ENCODE peak calls at places on chromosomes 4 and X, in nine cellular contexts. M is HFF-Myc, Y is lung, D is upper lobe of right lung, N is neural progenitor cell, U is glutamatergic neuron, B is BJ, V is GM20000, O is heart right ventricle. K is an unnamed sample.

GRCh38 chrX:128781506-128781905 is 729.3 kb upstream of the ACTRT1 start:
- DNase-seq in M (no peak), Y (no peak), D (no peak), N (peak), U (peak), B (no peak), V (no peak), O (peak), K (peak)

GRCh38 chr4:127781303-127782024 is 658 bp upstream of the HSPA4L start:
- DNase-seq in M (no peak), Y (no peak), D (peak), N (no peak), U (peak), B (no peak), V (no peak), O (peak), K (no peak)

GRCh38 chrX:112698946-112699345 is 19.2 kb upstream of the LHFPL1 start:
- DNase-seq in M (no peak), Y (no peak), D (no peak), N (no peak), U (no peak), B (no peak), V (no peak), O (no peak), K (no peak)

GRCh38 chrX:105114554-105115130 is 105.9 kb downstream of the TEX13A start:
- DNase-seq in M (no peak), Y (no peak), D (no peak), N (no peak), U (no peak), B (no peak), V (no peak), O (no peak), K (no peak)

GRCh38 chrX:54494970-54495813 is 842 bp downstream of the FGD1 start:
- DNase-seq in M (no peak), Y (no peak), D (peak), N (peak), U (peak), B (no peak), V (no peak), O (no peak), K (peak)

GRCh38 chr4:146632770-146633470 is 5.8 kb upstream of the POU4F2 start:
- DNase-seq in M (no peak), Y (no peak), D (no peak), N (no peak), U (no peak), B (no peak), V (no peak), O (no peak), K (no peak)

GRCh38 chr4:40275065-40275464 is 60.1 kb upstream of the CHRNA9 start:
- DNase-seq in M (no peak), Y (no peak), D (no peak), N (no peak), U (no peak), B (no peak), V (no peak), O (no peak), K (no peak)

GRCh38 chr4:183798249-183798920 is 106.7 kb upstream of the STOX2 start:
- DNase-seq in M (no peak), Y (peak), D (peak), N (peak), U (peak), B (no peak), V (no peak), O (no peak), K (no peak)

GRCh38 chr4:174880001-174880400 is 38.2 kb upstream of the ADAM29 start:
- DNase-seq in M (no peak), Y (no peak), D (no peak), N (no peak), U (no peak), B (no peak), V (no peak), O (no peak), K (no peak)

GRCh38 chr4:186553717-186554116 is 1.6 kb downstream of the MTNR1A start:
- DNase-seq in M (no peak), Y (no peak), D (no peak), N (peak), U (no peak), B (no peak), V (no peak), O (no peak), K (no peak)

GRCh38 chrX:7233632-7234406 is 85.9 kb upstream of the PUDP start:
- DNase-seq in M (no peak), Y (no peak), D (no peak), N (no peak), U (no peak), B (no peak), V (no peak), O (no peak), K (no peak)

GRCh38 chr4:122450847-122451246 is 5.7 kb downstream of the IL2 start:
- DNase-seq in M (peak), Y (no peak), D (no peak), N (peak), U (no peak), B (no peak), V (no peak), O (no peak), K (no peak)

GRCh38 chr4:72286185-72286584 is 254.4 kb downstream of the NPFFR2 start:
- DNase-seq in M (no peak), Y (no peak), D (no peak), N (no peak), U (no peak), B (no peak), V (no peak), O (no peak), K (no peak)

GRCh38 chr4:40292313-40292759 is 42.8 kb upstream of the CHRNA9 start:
- DNase-seq in M (no peak), Y (no peak), D (no peak), N (no peak), U (no peak), B (no peak), V (no peak), O (no peak), K (no peak)

GRCh38 chr4:83170952-83171399 is 56.4 kb upstream of the PLAC8 start:
- DNase-seq in M (no peak), Y (no peak), D (no peak), N (no peak), U (no peak), B (no peak), V (no peak), O (no peak), K (no peak)

GRCh38 chr4:107037188-107037587 is 1.1 kb upstream of the DKK2 start:
- DNase-seq in M (no peak), Y (no peak), D (peak), N (peak), U (peak), B (no peak), V (no peak), O (no peak), K (peak)

GRCh38 chr4:147975325-147975724 is 243.4 kb downstream of the ARHGAP10 start:
- DNase-seq in M (no peak), Y (no peak), D (no peak), N (no peak), U (no peak), B (no peak), V (no peak), O (no peak), K (no peak)

GRCh38 chr4:56909083-56909981 is 1.6 kb downstream of the REST start:
- DNase-seq in M (no peak), Y (peak), D (no peak), N (peak), U (peak), B (no peak), V (peak), O (peak), K (no peak)

GRCh38 chr4:45004847-45005565 is 278.6 kb upstream of the GNPDA2 start:
- DNase-seq in M (no peak), Y (no peak), D (no peak), N (no peak), U (no peak), B (no peak), V (no peak), O (no peak), K (no peak)

GRCh38 chr4:68267433-68267944 is 22.0 kb upstream of the TMPRSS11B start:
- DNase-seq in M (no peak), Y (no peak), D (no peak), N (no peak), U (no peak), B (no peak), V (no peak), O (no peak), K (no peak)

GRCh38 chr4:71126719-71127118 is 133.3 kb downstream of the DCK start:
- DNase-seq in M (peak), Y (no peak), D (no peak), N (no peak), U (no peak), B (peak), V (no peak), O (no peak), K (no peak)

GRCh38 chrX:53798281-53798680 is 111.8 kb upstream of the HUWE1 start:
- DNase-seq in M (no peak), Y (no peak), D (no peak), N (no peak), U (no peak), B (no peak), V (no peak), O (no peak), K (no peak)

GRCh38 chr4:61517144-61517543 is 317.0 kb downstream of the ADGRL3 start:
- DNase-seq in M (no peak), Y (no peak), D (no peak), N (peak), U (peak), B (no peak), V (no peak), O (no peak), K (no peak)

GRCh38 chr4:1244081-1244977 is 4.6 kb downstream of the CTBP1 start:
- DNase-seq in M (no peak), Y (no peak), D (no peak), N (no peak), U (peak), B (no peak), V (peak), O (no peak), K (peak)

GRCh38 chr4:118033148-118034060 is 882 bp upstream of the NDST3 start:
- DNase-seq in M (peak), Y (peak), D (peak), N (peak), U (peak), B (no peak), V (peak), O (no peak), K (peak)

GRCh38 chrX:63932006-63932405 is 147.0 kb upstream of the ARHGEF9 start:
- DNase-seq in M (no peak), Y (no peak), D (no peak), N (no peak), U (no peak), B (no peak), V (no peak), O (no peak), K (no peak)

DNA sequence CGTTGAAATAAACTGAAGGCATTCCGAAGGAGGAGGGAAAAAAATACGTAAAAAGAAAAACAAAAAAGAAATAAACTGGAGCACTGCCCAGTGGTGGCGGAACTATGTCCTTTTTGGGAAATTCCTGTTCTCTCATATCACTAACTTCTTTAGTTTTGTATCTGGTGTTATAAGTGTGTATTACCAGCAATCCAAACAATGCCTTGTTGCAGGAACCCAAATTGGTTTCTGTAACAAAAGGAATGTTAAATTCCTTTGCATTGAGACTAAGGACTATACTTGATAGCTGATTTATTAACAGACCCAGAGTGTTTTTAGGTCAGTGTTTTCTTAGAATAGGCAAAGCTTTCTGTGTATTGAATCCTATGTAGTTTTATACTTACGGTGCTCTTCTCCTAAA is 6.6 kb downstream of the CCNG2 start:
- DNase-seq in M (no peak), Y (no peak), D (no peak), N (no peak), U (no peak), B (no peak), V (no peak), O (no peak), K (no peak)
- TF ChIP-seq CTCF in M (no peak), Y (no peak), D (no peak), N (no peak), U (no peak), B (no peak), V (no peak), O (no peak), K (no peak)

GRCh38 chr4:53645108-53645507 is 53.8 kb upstream of the LNX1 start:
- DNase-seq in M (no peak), Y (no peak), D (no peak), N (no peak), U (no peak), B (no peak), V (no peak), O (no peak), K (no peak)

GRCh38 chr4:53646792-53647191 is 55.5 kb upstream of the LNX1 start:
- DNase-seq in M (no peak), Y (no peak), D (no peak), N (no peak), U (no peak), B (no peak), V (no peak), O (peak), K (no peak)

GRCh38 chr4:53640576-53641459 is 49.5 kb upstream of the LNX1 start:
- DNase-seq in M (no peak), Y (peak), D (peak), N (peak), U (no peak), B (no peak), V (peak), O (no peak), K (no peak)

GRCh38 chr4:53647547-53647946 is 56.3 kb upstream of the LNX1 start:
- DNase-seq in M (no peak), Y (no peak), D (no peak), N (no peak), U (no peak), B (no peak), V (no peak), O (no peak), K (no peak)

GRCh38 chr4:53644607-53645006 is 53.3 kb upstream of the LNX1 start:
- DNase-seq in M (no peak), Y (peak), D (peak), N (no peak), U (no peak), B (no peak), V (no peak), O (no peak), K (no peak)
- TF ChIP-seq CTCF in M (no peak), Y (no peak), D (no peak), N (no peak), U (no peak), B (no peak), V (no peak), O (no peak), K (no peak)

GRCh38 chr4:145433684-145434083 is 48.0 kb upstream of the SMAD1 start:
- DNase-seq in M (no peak), Y (no peak), D (no peak), N (no peak), U (no peak), B (no peak), V (no peak), O (no peak), K (no peak)
- TF ChIP-seq CTCF in M (no peak), Y (no peak), D (no peak), N (no peak), U (no peak), B (no peak), V (no peak), O (no peak), K (no peak)

DNA sequence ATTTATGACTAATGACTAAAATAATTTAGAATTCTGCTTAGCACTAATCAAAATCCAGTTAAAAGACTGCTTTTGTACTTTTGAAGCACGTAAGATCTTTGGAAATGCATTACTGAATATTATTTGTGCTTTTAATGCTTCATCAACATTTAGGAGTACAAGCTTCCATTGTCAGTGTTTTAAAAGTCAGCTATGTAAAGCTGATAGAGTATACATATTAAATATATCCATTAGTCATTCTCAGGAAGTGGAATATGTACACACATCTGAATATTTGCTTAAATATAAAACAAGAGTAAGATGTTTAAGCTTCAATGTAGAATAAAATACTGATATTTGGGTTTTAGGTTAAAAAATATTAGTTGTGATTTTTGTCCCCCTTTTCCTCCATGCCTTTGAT is 54.1 kb downstream of the ANK2 start:
- DNase-seq in M (no peak), Y (no peak), D (no peak), N (no peak), U (no peak), B (no peak), V (no peak), O (no peak), K (no peak)
- TF ChIP-seq CTCF in M (no peak), Y (no peak), D (no peak), N (no peak), U (no peak), B (no peak), V (no peak), O (no peak), K (no peak)

DNA sequence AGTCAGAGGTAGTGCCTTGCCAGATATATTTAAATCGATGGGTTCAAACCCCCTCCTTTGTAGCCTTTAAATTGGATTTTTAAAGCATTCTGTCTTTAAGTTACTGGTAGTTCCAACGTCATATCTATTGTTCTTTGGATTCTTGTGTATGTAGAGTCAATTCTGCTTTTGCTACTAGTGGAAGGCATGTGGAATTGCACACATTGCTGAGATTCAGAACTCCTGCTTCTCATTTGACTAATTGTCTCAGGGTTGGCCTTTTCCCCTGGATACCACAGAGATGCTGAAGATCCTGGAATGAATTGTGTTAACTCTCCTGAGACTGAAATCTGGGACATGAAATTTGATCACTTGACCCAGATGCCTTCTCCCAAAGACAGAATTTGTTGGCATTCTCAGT is 328.3 kb upstream of the RPS6KA3 start:
- DNase-seq in M (no peak), Y (no peak), D (no peak), N (peak), U (no peak), B (no peak), V (no peak), O (no peak), K (no peak)
- TF ChIP-seq CTCF in M (no peak), Y (no peak), D (peak), N (peak), U (peak), B (no peak), V (no peak), O (peak), K (peak)

GRCh38 chrX:48833531-48834138 is 1.8 kb downstream of the PCSK1N start:
- DNase-seq in M (no peak), Y (no peak), D (no peak), N (no peak), U (no peak), B (no peak), V (peak), O (no peak), K (no peak)
- TF ChIP-seq CTCF in M (no peak), Y (no peak), D (no peak), N (peak), U (no peak), B (no peak), V (no peak), O (no peak), K (peak)

GRCh38 chr4:178275671-178276360 is 833.6 kb upstream of the AGA start:
- DNase-seq in M (no peak), Y (no peak), D (no peak), N (peak), U (peak), B (no peak), V (no peak), O (no peak), K (peak)
- TF ChIP-seq CTCF in M (no peak), Y (no peak), D (no peak), N (peak), U (peak), B (no peak), V (no peak), O (no peak), K (peak)

DNA sequence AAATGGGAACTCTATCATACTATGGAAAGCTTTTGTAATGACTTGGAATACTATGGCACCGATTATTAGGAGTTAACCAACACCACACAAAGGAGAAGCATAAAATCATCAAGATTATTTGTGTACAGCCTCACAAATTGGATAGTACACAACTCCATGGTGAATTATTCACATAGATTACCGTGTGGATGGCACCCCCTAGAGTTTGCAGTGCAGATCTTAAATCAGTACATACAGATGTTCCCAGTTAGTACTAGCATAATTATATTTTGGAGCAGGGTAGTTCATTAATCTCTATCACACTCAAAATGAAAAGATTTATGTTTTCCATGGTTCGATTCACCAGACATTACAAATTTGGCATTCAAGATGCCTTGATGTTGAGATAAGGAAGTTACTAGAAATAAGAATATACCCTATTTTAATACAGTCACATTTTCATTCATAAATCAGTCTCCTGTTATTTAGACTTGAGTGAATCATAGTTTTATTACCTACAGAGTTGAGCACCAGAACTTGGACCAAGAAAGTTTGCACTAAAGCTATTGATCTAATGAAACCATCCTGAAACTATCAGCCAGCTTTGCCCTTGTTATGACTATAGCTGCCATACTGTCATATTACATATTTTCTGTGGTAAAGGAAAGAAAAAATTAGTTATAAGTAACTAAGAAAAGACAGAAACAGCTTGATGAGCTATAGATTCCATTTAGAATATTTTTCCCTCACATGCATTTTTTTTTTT is 531.8 kb downstream of the GLUD2 start:
- DNase-seq in M (peak), Y (no peak), D (no peak), N (peak), U (no peak), B (no peak), V (peak), O (peak), K (no peak)
- TF ChIP-seq CTCF in M (no peak), Y (no peak), D (peak), N (peak), U (peak), B (peak), V (no peak), O (peak), K (no peak)

GRCh38 chr4:52665592-52665991 is 6.5 kb upstream of the USP46 start:
- DNase-seq in M (no peak), Y (no peak), D (no peak), N (no peak), U (no peak), B (no peak), V (peak), O (no peak), K (no peak)
- TF ChIP-seq CTCF in M (peak), Y (no peak), D (peak), N (no peak), U (no peak), B (no peak), V (peak), O (no peak), K (peak)